ENCODE peak calls at places on chromosomes 7 and 10, in nine cellular contexts. B, X, T, Z, D, N, J, W and H are unnamed samples.

GRCh38 chr10:77643795-77644468 is 6.3 kb upstream of the KCNMA1 start:
- DNase-seq in B (no peak), X (peak; percentile 79), T (peak; percentile 81), Z (no peak), D (peak; percentile 78), N (peak; percentile 51), J (peak; percentile 24), W (no peak), H (no peak)

GRCh38 chr10:22022257-22023051 is 18.9 kb upstream of the DNAJC1 start:
- DNase-seq in B (peak; percentile 60), X (peak; percentile 86), T (peak; percentile 80), Z (no peak), D (no peak), N (no peak), J (no peak), W (peak; percentile 23), H (no peak)

GRCh38 chr7:90298145-90299038 is 22.7 kb downstream of the FAM237B start:
- DNase-seq in B (no peak), X (peak; percentile 87), T (peak; percentile 86), Z (no peak), D (peak; percentile 59), N (peak; percentile 71), J (no peak), W (no peak), H (no peak)

GRCh38 chr10:86586516-86586915 is 64.9 kb upstream of the WAPL start:
- DNase-seq in B (no peak), X (no peak), T (no peak), Z (no peak), D (no peak), N (no peak), J (no peak), W (no peak), H (no peak)

GRCh38 chr10:69904533-69904932 is 102.8 kb downstream of the COL13A1 start:
- DNase-seq in B (no peak), X (no peak), T (no peak), Z (no peak), D (no peak), N (no peak), J (no peak), W (no peak), H (no peak)

GRCh38 chr7:34133983-34134782 is 228.8 kb downstream of the BMPER start:
- DNase-seq in B (no peak), X (peak; percentile 85), T (peak; percentile 86), Z (no peak), D (peak; percentile 86), N (peak; percentile 72), J (peak; percentile 82), W (peak; percentile 66), H (no peak)

GRCh38 chr7:128122577-128123290 is 91.5 kb upstream of the LRRC4 start:
- DNase-seq in B (no peak), X (no peak), T (no peak), Z (no peak), D (no peak), N (no peak), J (no peak), W (no peak), H (no peak)

GRCh38 chr10:9615179-9615578 is 1402.5 kb upstream of the CELF2 start:
- DNase-seq in B (no peak), X (no peak), T (no peak), Z (no peak), D (no peak), N (no peak), J (no peak), W (no peak), H (no peak)

GRCh38 chr10:126840736-126841135 is 64.5 kb upstream of the DOCK1 start:
- DNase-seq in B (no peak), X (no peak), T (no peak), Z (no peak), D (no peak), N (no peak), J (no peak), W (no peak), H (no peak)

GRCh38 chr7:101436857-101437576 is 74.3 kb downstream of the COL26A1 start:
- DNase-seq in B (no peak), X (no peak), T (no peak), Z (no peak), D (peak; percentile 65), N (no peak), J (peak; percentile 69), W (no peak), H (no peak)

GRCh38 chr10:99630439-99630838 is 10.2 kb upstream of the SLC25A28 start:
- DNase-seq in B (no peak), X (peak; percentile 76), T (peak; percentile 75), Z (no peak), D (peak; percentile 14), N (peak; percentile 44), J (no peak), W (no peak), H (no peak)

GRCh38 chr10:310976-311639 is 175.9 kb downstream of the ZMYND11 start:
- DNase-seq in B (no peak), X (peak; percentile 25), T (no peak), Z (no peak), D (no peak), N (no peak), J (no peak), W (no peak), H (no peak)

GRCh38 chr7:37921340-37921805 is 933 bp downstream of the EPDR1 start:
- DNase-seq in B (no peak), X (no peak), T (no peak), Z (no peak), D (peak; percentile 68), N (no peak), J (no peak), W (peak; percentile 46), H (no peak)
- TF ChIP-seq CTCF in B (no peak), X (peak; percentile 26), T (no peak), Z (no peak), D (peak; percentile 26), N (no peak), J (no peak), W (no peak), H (peak; percentile 55)

GRCh38 chr7:98307971-98308466 is 26.5 kb downstream of the BRI3 start:
- DNase-seq in B (no peak), X (no peak), T (no peak), Z (no peak), D (no peak), N (no peak), J (no peak), W (no peak), H (no peak)

GRCh38 chr7:98309566-98309965 is 28.1 kb downstream of the BRI3 start:
- DNase-seq in B (no peak), X (no peak), T (no peak), Z (no peak), D (no peak), N (no peak), J (no peak), W (no peak), H (no peak)

GRCh38 chr7:98303176-98303865 is 21.8 kb downstream of the BRI3 start:
- DNase-seq in B (no peak), X (no peak), T (no peak), Z (no peak), D (no peak), N (no peak), J (no peak), W (no peak), H (no peak)

GRCh38 chr7:98303906-98304305 is 22.4 kb downstream of the BRI3 start:
- DNase-seq in B (no peak), X (no peak), T (no peak), Z (no peak), D (no peak), N (no peak), J (no peak), W (no peak), H (no peak)

GRCh38 chr7:98305951-98306535 is 24.6 kb downstream of the BRI3 start:
- DNase-seq in B (no peak), X (no peak), T (no peak), Z (no peak), D (no peak), N (no peak), J (no peak), W (no peak), H (no peak)
- TF ChIP-seq CTCF in B (no peak), X (no peak), T (no peak), Z (no peak), D (no peak), N (no peak), J (no peak), W (no peak), H (no peak)

GRCh38 chr10:97445357-97445721 is 467 bp downstream of the EXOSC1 start:
- DNase-seq in B (no peak), X (no peak), T (no peak), Z (no peak), D (no peak), N (no peak), J (no peak), W (no peak), H (no peak)

GRCh38 chr10:97450828-97451227 is 4.9 kb downstream of the ZDHHC16 start:
- DNase-seq in B (no peak), X (no peak), T (peak; percentile 32), Z (no peak), D (no peak), N (no peak), J (no peak), W (no peak), H (no peak)

GRCh38 chr10:97442277-97442676 is 3.5 kb downstream of the EXOSC1 start:
- DNase-seq in B (no peak), X (no peak), T (no peak), Z (no peak), D (no peak), N (no peak), J (no peak), W (no peak), H (no peak)

GRCh38 chr10:97444212-97444611 is 1.6 kb downstream of the EXOSC1 start:
- DNase-seq in B (no peak), X (no peak), T (no peak), Z (no peak), D (no peak), N (no peak), J (no peak), W (no peak), H (no peak)

GRCh38 chr10:97445722-97446639 is at the start of the genes EXOSC1 and ZDHHC16:
- DNase-seq in B (peak; percentile 89), X (peak; percentile 96), T (peak; percentile 96), Z (peak; percentile 94), D (peak; percentile 98), N (peak; percentile 92), J (peak; percentile 91), W (peak; percentile 90), H (peak; percentile 87)
- TF ChIP-seq CTCF in B (no peak), X (no peak), T (no peak), Z (no peak), D (peak; percentile 30), N (peak; percentile 12), J (no peak), W (peak; percentile 6), H (peak; percentile 17)

DNA sequence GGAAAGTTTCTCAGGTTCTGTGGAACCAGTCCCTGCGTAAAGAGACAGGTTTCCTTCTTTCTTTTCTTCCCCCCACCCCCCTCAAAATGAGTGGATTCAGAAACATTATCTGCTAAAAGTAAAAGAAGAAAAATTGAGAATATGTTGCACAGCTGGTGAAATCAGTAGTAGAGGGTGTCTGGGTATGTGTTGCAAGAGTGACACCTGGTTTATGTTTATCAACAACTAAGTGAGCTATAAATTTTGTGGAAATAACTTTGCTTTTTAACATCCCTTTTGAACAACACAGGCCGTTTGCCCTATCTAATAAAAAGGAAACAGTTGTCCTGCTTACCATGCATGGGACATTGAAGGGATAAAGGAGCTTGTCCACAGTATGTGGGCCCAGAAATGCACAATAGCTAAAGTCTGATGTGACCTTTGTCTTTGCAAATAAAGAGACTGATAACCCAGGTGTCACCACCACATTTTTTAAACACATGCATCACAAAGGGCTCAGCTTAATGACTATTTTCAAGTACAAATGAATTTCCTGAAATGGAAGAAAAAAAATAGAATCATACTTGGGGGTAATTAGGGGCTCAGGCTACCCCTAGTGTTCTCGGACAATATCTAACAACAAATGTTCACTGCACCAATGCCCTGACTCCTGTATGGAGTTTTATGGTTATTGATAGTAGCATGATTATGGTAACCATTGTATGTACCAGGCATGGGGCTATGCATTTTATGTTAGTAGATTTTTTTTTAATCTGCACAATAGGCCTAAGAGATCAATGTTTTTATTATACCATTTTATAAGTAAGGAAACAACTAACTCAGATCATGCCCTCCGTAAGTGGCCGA is 221.7 kb upstream of the TCF7L2 start:
- DNase-seq in B (no peak), X (no peak), T (no peak), Z (no peak), D (no peak), N (no peak), J (no peak), W (no peak), H (no peak)
- TF ChIP-seq CTCF in B (no peak), X (no peak), T (no peak), Z (no peak), D (no peak), N (no peak), J (no peak), W (no peak), H (no peak)